ENCODE peak calls at places on chromosomes 12 and 14, in four cellular contexts. One of them, this sample, is unnamed.

GRCh38 chr12:26514364-26514763 is 318.6 kb downstream of the ITPR2 start:
- DNase-seq in coronary artery: no peak
- DNase-seq in left ventricle myocardium superior: no peak
- DNase-seq in cardiac muscle cell: no peak
- DNase-seq in this sample: no peak

GRCh38 chr12:114904254-114905003 is 220.5 kb upstream of the TBX3 start:
- DNase-seq in cardiac muscle cell: no peak
- DNase-seq in left ventricle myocardium superior: no peak
- DNase-seq in coronary artery: no peak
- DNase-seq in this sample: no peak

GRCh38 chr14:26548431-26548830 is 49.4 kb downstream of the NOVA1 start:
- DNase-seq in coronary artery: no peak
- DNase-seq in cardiac muscle cell: no peak
- DNase-seq in left ventricle myocardium superior: no peak
- DNase-seq in this sample: no peak

GRCh38 chr12:24038211-24038997 is 88.9 kb upstream of the SOX5 start:
- DNase-seq in cardiac muscle cell: no peak
- DNase-seq in left ventricle myocardium superior: no peak
- DNase-seq in coronary artery: no peak
- DNase-seq in this sample: no peak

GRCh38 chr12:114961491-114961890 is 277.5 kb upstream of the TBX3 start:
- DNase-seq in cardiac muscle cell: no peak
- DNase-seq in left ventricle myocardium superior: no peak
- DNase-seq in coronary artery: no peak
- DNase-seq in this sample: no peak

GRCh38 chr12:71686658-71687025 is 760 bp downstream of the TMEM19 start:
- DNase-seq in coronary artery: no peak
- DNase-seq in left ventricle myocardium superior: no peak
- DNase-seq in cardiac muscle cell: no peak
- DNase-seq in this sample: no peak

GRCh38 chr12:49131973-49132461 is 822 bp upstream of the TUBA1B start:
- DNase-seq in cardiac muscle cell: no peak
- DNase-seq in coronary artery: no peak
- DNase-seq in left ventricle myocardium superior: no peak
- DNase-seq in this sample: no peak

GRCh38 chr12:83018063-83018462 is 331.4 kb downstream of the TMTC2 start:
- DNase-seq in cardiac muscle cell: no peak
- DNase-seq in left ventricle myocardium superior: no peak
- DNase-seq in coronary artery: no peak
- DNase-seq in this sample: no peak

GRCh38 chr14:69039287-69039628 is 60.2 kb upstream of the ACTN1 start:
- DNase-seq in cardiac muscle cell: no peak
- DNase-seq in left ventricle myocardium superior: no peak
- DNase-seq in coronary artery: no peak
- DNase-seq in this sample: peak

GRCh38 chr14:67077914-67078313 is 111.3 kb upstream of the GARIN2 start:
- DNase-seq in coronary artery: no peak
- DNase-seq in cardiac muscle cell: no peak
- DNase-seq in left ventricle myocardium superior: no peak
- DNase-seq in this sample: no peak

GRCh38 chr12:110421701-110422100 is 18.2 kb upstream of the ANAPC7 start:
- DNase-seq in cardiac muscle cell: no peak
- DNase-seq in coronary artery: no peak
- DNase-seq in left ventricle myocardium superior: no peak
- DNase-seq in this sample: no peak

This sample was measured in trophoblast cell.